ENCODE peak calls at places on chromosomes 3 and 15, in four cellular contexts. G is HepG2, Y is K562, T is GM12878. X is an unnamed sample.

GRCh38 chr15:32993285-32993684 is 201.2 kb downstream of the FMN1 start:
- DNase-seq in G (no peak), Y (no peak), T (no peak), X (peak; percentile 10)

GRCh38 chr3:187211532-187212274 is 14.4 kb downstream of the RTP1 start:
- DNase-seq in G (no peak), Y (no peak), T (no peak), X (no peak)

GRCh38 chr3:105715372-105715771 is 153.4 kb downstream of the CBLB start:
- DNase-seq in G (no peak), Y (no peak), T (no peak), X (no peak)

GRCh38 chr3:180983136-180983535 is 6.4 kb downstream of the DNAJC19 start:
- DNase-seq in G (no peak), Y (no peak), T (no peak), X (no peak)

GRCh38 chr3:149547954-149548728 is 73.6 kb downstream of the TM4SF4 start:
- DNase-seq in G (peak; percentile 58), Y (no peak), T (no peak), X (no peak)

GRCh38 chr15:75891895-75892294 is 11.8 kb upstream of the FBXO22 start:
- DNase-seq in G (peak; percentile 48), Y (no peak), T (no peak), X (no peak)

GRCh38 chr3:194140520-194141414 is 4.8 kb downstream of the HES1 start:
- DNase-seq in G (peak; percentile 51), Y (peak; percentile 67), T (no peak), X (peak; percentile 81)

GRCh38 chr15:81003023-81003350 is 2.3 kb downstream of the TLNRD1 start:
- DNase-seq in G (no peak), Y (no peak), T (no peak), X (no peak)

GRCh38 chr3:3286014-3286413 is 106.5 kb upstream of the CRBN start:
- DNase-seq in G (no peak), Y (peak; percentile 19), T (no peak), X (peak; percentile 3)

GRCh38 chr3:131353016-131353877 is 28.3 kb upstream of the NUDT16 start:
- DNase-seq in G (no peak), Y (no peak), T (no peak), X (no peak)

GRCh38 chr3:132721479-132722164 is 587 bp downstream of the NPHP3 start:
- DNase-seq in G (peak; percentile 59), Y (no peak), T (no peak), X (no peak)

GRCh38 chr15:60580650-60581415 is 101.9 kb upstream of the ICE2 start:
- DNase-seq in G (peak; percentile 72), Y (no peak), T (no peak), X (no peak)

GRCh38 chr15:39589193-39589814 is 8.4 kb downstream of the THBS1 start:
- DNase-seq in G (no peak), Y (no peak), T (no peak), X (no peak)

GRCh38 chr3:159884661-159885402 is 103.8 kb upstream of the IL12A start:
- DNase-seq in G (peak; percentile 9), Y (peak; percentile 18), T (no peak), X (peak; percentile 52)

GRCh38 chr15:67091073-67091965 is 25.9 kb downstream of the SMAD3 start:
- DNase-seq in G (no peak), Y (peak; percentile 86), T (peak; percentile 80), X (peak; percentile 81)

GRCh38 chr15:67092726-67093125 is 27.3 kb downstream of the SMAD3 start:
- DNase-seq in G (no peak), Y (no peak), T (no peak), X (no peak)

GRCh38 chr15:67091966-67092677 is 26.7 kb downstream of the SMAD3 start:
- DNase-seq in G (no peak), Y (no peak), T (no peak), X (no peak)

GRCh38 chr15:67089218-67090193 is 24.1 kb downstream of the SMAD3 start:
- DNase-seq in G (no peak), Y (peak; percentile 50), T (no peak), X (no peak)

GRCh38 chr15:67090297-67091072 is 25.1 kb downstream of the SMAD3 start:
- DNase-seq in G (no peak), Y (no peak), T (no peak), X (no peak)
- TF ChIP-seq REST in G (no peak), Y (no peak), T (no peak), X (no peak)

DNA sequence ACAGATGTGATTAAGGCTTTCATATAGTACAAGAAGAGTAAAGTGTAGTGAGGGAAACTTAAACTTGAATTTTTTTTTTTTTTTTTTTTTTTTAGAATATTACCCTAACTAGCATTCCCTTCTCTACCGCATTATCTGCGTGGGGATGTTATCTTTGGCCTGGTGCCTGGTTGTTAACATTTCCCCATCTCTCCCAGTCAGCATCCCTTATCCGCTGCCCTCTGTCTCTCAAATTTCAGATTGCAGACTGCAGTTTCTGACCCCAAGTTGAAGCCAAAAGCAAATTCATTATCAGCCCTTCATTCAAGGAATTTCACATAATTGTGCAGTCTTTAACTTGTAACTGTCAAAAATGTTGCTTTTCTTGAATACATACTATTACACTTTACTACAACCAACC is 353.0 kb downstream of the PLOD2 start:
- DNase-seq in G (no peak), Y (no peak), T (no peak), X (peak; percentile 21)
- TF ChIP-seq JUND in G (no peak), Y (no peak), T (no peak), X (no peak)

GRCh38 chr3:156575661-156576450 is 20.9 kb upstream of the SSR3 start:
- DNase-seq in G (no peak), Y (no peak), T (no peak), X (no peak)

GRCh38 chr3:156579427-156579851 is 24.5 kb upstream of the SSR3 start:
- DNase-seq in G (no peak), Y (peak; percentile 24), T (no peak), X (no peak)

GRCh38 chr3:156580986-156581385 is 26.1 kb upstream of the SSR3 start:
- DNase-seq in G (no peak), Y (no peak), T (no peak), X (no peak)

GRCh38 chr3:156576887-156577427 is 22.0 kb upstream of the SSR3 start:
- DNase-seq in G (no peak), Y (no peak), T (no peak), X (no peak)

GRCh38 chr3:156577731-156578130 is 22.8 kb upstream of the SSR3 start:
- DNase-seq in G (no peak), Y (no peak), T (no peak), X (no peak)
- TF ChIP-seq CHD2 in G (no peak), Y (no peak), T (no peak), X (no peak)

GRCh38 chr15:82044373-82045178 is 1.2 kb downstream of the MEX3B start:
- DNase-seq in G (no peak), Y (peak; percentile 43), T (no peak), X (peak; percentile 82)

GRCh38 chr15:82045892-82046667 is at the start of gene MEX3B:
- DNase-seq in G (peak; percentile 83), Y (peak; percentile 91), T (peak; percentile 66), X (peak; percentile 92)

GRCh38 chr15:82043726-82044372 is 2.0 kb downstream of the MEX3B start:
- DNase-seq in G (no peak), Y (no peak), T (no peak), X (peak; percentile 56)

GRCh38 chr15:82046668-82047492 is 1.1 kb upstream of the MEX3B start:
- DNase-seq in G (peak; percentile 73), Y (peak; percentile 98), T (no peak), X (peak; percentile 97)

GRCh38 chr15:82045179-82045891 is 483 bp downstream of the MEX3B start:
- DNase-seq in G (no peak), Y (no peak), T (no peak), X (peak; percentile 45)
- TF ChIP-seq REST in G (no peak), Y (no peak), T (no peak), X (no peak)